ENCODE peak calls at places on chromosomes 6 and 20, in five cellular contexts. X, D, U, M and B are unnamed samples.

GRCh38 chr6:487956-488355 is 96.4 kb downstream of the IRF4 start:
- ATAC-seq in X (no peak), D (no peak), U (no peak), M (no peak), B (no peak)

GRCh38 chr20:41051426-41051825 is 22.8 kb downstream of the TOP1 start:
- ATAC-seq in X (peak), D (no peak), U (peak), M (peak), B (no peak)

GRCh38 chr20:53195882-53196610 is 223.9 kb downstream of the TSHZ2 start:
- ATAC-seq in X (peak), D (no peak), U (no peak), M (peak), B (no peak)

GRCh38 chr6:71250050-71250689 is 38.4 kb upstream of the OGFRL1 start:
- ATAC-seq in X (no peak), D (peak), U (no peak), M (peak), B (peak)

GRCh38 chr6:30555428-30556005 is 772 bp downstream of the GNL1 start:
- ATAC-seq in X (peak), D (peak), U (peak), M (peak), B (peak)

GRCh38 chr6:42185597-42185996 is 9.2 kb downstream of the GUCA1B start:
- ATAC-seq in X (peak), D (no peak), U (peak), M (no peak), B (no peak)

GRCh38 chr20:1786061-1786460 is 109.1 kb upstream of the SIRPA start:
- ATAC-seq in X (no peak), D (no peak), U (no peak), M (no peak), B (no peak)

GRCh38 chr6:45075246-45075645 is 252.9 kb upstream of the RUNX2 start:
- ATAC-seq in X (no peak), D (peak), U (no peak), M (peak), B (no peak)

GRCh38 chr6:117206951-117207687 is 58.2 kb upstream of the VGLL2 start:
- ATAC-seq in X (no peak), D (peak), U (peak), M (peak), B (no peak)

GRCh38 chr6:5996701-5997419 is 9.9 kb downstream of the NRN1 start:
- ATAC-seq in X (peak), D (peak), U (peak), M (peak), B (no peak)

GRCh38 chr6:168700880-168701279 is 259.9 kb downstream of the SMOC2 start:
- ATAC-seq in X (no peak), D (no peak), U (no peak), M (no peak), B (no peak)

GRCh38 chr6:17877196-17877889 is 110.1 kb downstream of the KIF13A start:
- ATAC-seq in X (no peak), D (peak), U (no peak), M (peak), B (no peak)

GRCh38 chr20:5216663-5217062 is 89.9 kb downstream of the CDS2 start:
- ATAC-seq in X (no peak), D (no peak), U (no peak), M (no peak), B (no peak)

GRCh38 chr20:50958733-50959542 is at the start of gene MOCS3:
- ATAC-seq in X (peak), D (peak), U (peak), M (peak), B (peak)

GRCh38 chr6:116278853-116279231 is 888 bp downstream of the TSPYL1 start:
- ATAC-seq in X (peak), D (peak), U (peak), M (peak), B (peak)

GRCh38 chr6:107337342-107337741 is 122.0 kb downstream of the PDSS2 start:
- ATAC-seq in X (no peak), D (no peak), U (no peak), M (no peak), B (no peak)

GRCh38 chr20:10857362-10858070 is 183.7 kb upstream of the JAG1 start:
- ATAC-seq in X (no peak), D (peak), U (peak), M (peak), B (peak)

GRCh38 chr6:117545161-117545595 is 57.1 kb downstream of the GOPC start:
- ATAC-seq in X (no peak), D (peak), U (peak), M (no peak), B (no peak)

GRCh38 chr20:32678948-32679347 is 5.2 kb upstream of the C20orf203 start:
- ATAC-seq in X (no peak), D (no peak), U (no peak), M (no peak), B (no peak)

GRCh38 chr20:47174844-47175243 is 181.7 kb downstream of the ZMYND8 start:
- ATAC-seq in X (no peak), D (no peak), U (peak), M (no peak), B (no peak)

GRCh38 chr6:43355862-43356590 is 13.4 kb downstream of the ZNF318 start:
- ATAC-seq in X (peak), D (peak), U (peak), M (no peak), B (no peak)

GRCh38 chr6:7561153-7561964 is 19.9 kb downstream of the DSP start:
- ATAC-seq in X (peak), D (no peak), U (peak), M (no peak), B (peak)

GRCh38 chr6:30163090-30163917 is at the start of gene TRIM15:
- ATAC-seq in X (peak), D (peak), U (peak), M (peak), B (no peak)

GRCh38 chr20:25466846-25467245 is 59.4 kb downstream of the GINS1 start:
- ATAC-seq in X (no peak), D (no peak), U (no peak), M (no peak), B (no peak)

GRCh38 chr20:1165521-1165920 is 19.3 kb downstream of the TMEM74B start:
- ATAC-seq in X (no peak), D (no peak), U (no peak), M (no peak), B (no peak)

GRCh38 chr6:20092071-20092566 is 120.2 kb downstream of the MBOAT1 start:
- ATAC-seq in X (peak), D (peak), U (peak), M (peak), B (no peak)
- TF ChIP-seq EP300 in X (no peak), D (no peak), U (no peak), M (no peak), B (no peak)

GRCh38 chr20:45946149-45946970 is 11.9 kb downstream of the PCIF1 start:
- ATAC-seq in X (no peak), D (no peak), U (peak), M (peak), B (peak)
- H3K27ac ChIP-seq in X (peak), D (no peak), U (peak), M (no peak), B (peak)

DNA sequence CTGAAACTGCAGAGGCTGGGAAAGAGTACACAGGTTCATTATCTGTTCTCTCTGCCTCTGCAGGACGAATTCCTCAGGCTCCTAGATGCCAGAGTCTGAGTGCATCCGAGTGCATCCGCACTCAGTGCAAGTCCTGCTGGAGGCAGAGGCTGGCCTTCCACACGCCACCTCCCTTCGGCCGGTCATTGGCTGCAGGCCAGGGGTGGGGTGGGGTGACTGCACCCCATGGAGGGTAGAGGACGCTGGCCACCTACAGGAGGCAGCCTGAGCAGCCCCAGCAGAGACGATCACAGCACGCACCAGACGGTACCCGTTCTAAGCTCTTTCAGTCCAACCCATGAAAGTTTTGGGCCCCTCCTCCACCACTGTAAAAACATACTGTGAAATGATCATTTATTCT is 11.7 kb downstream of the SFT2D1 start:
- ATAC-seq in X (peak), D (peak), U (peak), M (peak), B (peak)
- TF ChIP-seq CTCF in X (peak), D (no peak), U (peak), M (no peak), B (no peak)

GRCh38 chr6:11734861-11735652 is 43.5 kb downstream of the ADTRP start:
- ATAC-seq in X (no peak), D (no peak), U (no peak), M (no peak), B (no peak)

GRCh38 chr6:11731423-11731822 is 47.2 kb downstream of the ADTRP start:
- ATAC-seq in X (no peak), D (no peak), U (peak), M (no peak), B (no peak)

GRCh38 chr6:11729083-11729482 is 49.5 kb downstream of the ADTRP start:
- ATAC-seq in X (no peak), D (no peak), U (no peak), M (no peak), B (no peak)

GRCh38 chr6:11730645-11731044 is 48.0 kb downstream of the ADTRP start:
- ATAC-seq in X (no peak), D (no peak), U (no peak), M (no peak), B (no peak)

GRCh38 chr6:11732036-11732545 is 46.5 kb downstream of the ADTRP start:
- ATAC-seq in X (no peak), D (no peak), U (no peak), M (peak), B (peak)
- TF ChIP-seq EP300 in X (no peak), D (no peak), U (no peak), M (peak), B (no peak)

GRCh38 chr6:149714442-149714841 is 3.5 kb downstream of the LATS1 start:
- ATAC-seq in X (no peak), D (no peak), U (no peak), M (no peak), B (no peak)

GRCh38 chr6:149717255-149717587 is 680 bp downstream of the LATS1 start:
- ATAC-seq in X (no peak), D (no peak), U (peak), M (peak), B (no peak)

GRCh38 chr6:149717588-149718458 is at the start of gene LATS1:
- ATAC-seq in X (peak), D (peak), U (peak), M (peak), B (peak)

GRCh38 chr6:149716181-149716580 is 1.7 kb downstream of the LATS1 start:
- ATAC-seq in X (no peak), D (no peak), U (no peak), M (no peak), B (no peak)

DNA sequence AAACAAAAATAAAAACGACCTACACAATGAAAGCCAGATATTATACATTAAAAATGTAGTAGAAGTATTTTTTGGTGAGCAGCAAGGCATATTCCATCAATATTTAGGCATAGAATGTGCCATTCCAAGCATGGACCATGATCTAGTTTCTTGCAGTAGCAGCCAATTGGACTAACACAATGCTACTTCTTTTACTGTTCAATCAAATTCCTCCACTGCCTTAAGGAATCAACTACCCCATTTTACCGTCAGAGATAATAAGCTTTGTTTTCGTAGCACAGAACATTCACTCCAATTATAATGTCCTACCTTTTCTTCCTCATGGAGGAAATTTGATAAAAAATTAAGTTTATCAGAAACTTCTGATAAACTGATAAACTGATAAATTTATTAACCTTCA is 1.3 kb downstream of the LATS1 start:
- ATAC-seq in X (no peak), D (no peak), U (no peak), M (no peak), B (no peak)
- H3K27ac ChIP-seq in X (peak), D (peak), U (peak), M (peak), B (peak)

GRCh38 chr20:57998276-57998675 is 230.2 kb downstream of the ANKRD60 start:
- ATAC-seq in X (peak), D (no peak), U (no peak), M (no peak), B (no peak)
- TF ChIP-seq CTCF in X (peak), D (no peak), U (no peak), M (no peak), B (no peak)

GRCh38 chr6:31971993-31972708 is at the start of gene DXO:
- ATAC-seq in X (peak), D (peak), U (peak), M (peak), B (peak)
- TF ChIP-seq EP300 in X (peak), D (no peak), U (no peak), M (no peak), B (no peak)